ENCODE peak calls at places on chromosomes 3 and 15, in seven cellular contexts. G is heart right ventricle, M is mammary epithelial cell, E is astrocyte, L is epithelial cell of esophagus, F is GM12865, A is psoas muscle. O is an unnamed sample.

GRCh38 chr3:44914936-44915335 is 40.5 kb downstream of the TGM4 start:
- DNase-seq in G (no peak), M (no peak), E (no peak), L (peak; percentile 43), F (no peak), A (no peak), O (no peak)

GRCh38 chr3:51947215-51947900 is 5.2 kb downstream of the PARP3 start:
- DNase-seq in G (no peak), M (no peak), E (no peak), L (no peak), F (no peak), A (no peak), O (no peak)

GRCh38 chr15:67547836-67548531 is 5.5 kb downstream of the MAP2K5 start:
- DNase-seq in G (no peak), M (peak; percentile 9), E (peak; percentile 43), L (peak; percentile 40), F (no peak), A (no peak), O (no peak)

GRCh38 chr3:134874737-134875413 is 79.8 kb downstream of the EPHB1 start:
- DNase-seq in G (no peak), M (no peak), E (peak; percentile 2), L (no peak), F (peak; percentile 24), A (no peak), O (no peak)

GRCh38 chr3:27521179-27521871 is 37.1 kb upstream of the SLC4A7 start:
- DNase-seq in G (no peak), M (peak; percentile 88), E (peak; percentile 90), L (peak; percentile 97), F (no peak), A (no peak), O (no peak)

GRCh38 chr3:159796744-159797143 is 191.9 kb upstream of the IL12A start:
- DNase-seq in G (no peak), M (peak; percentile 81), E (peak; percentile 97), L (peak; percentile 59), F (no peak), A (no peak), O (no peak)

GRCh38 chr3:19885468-19885867 is 48.5 kb downstream of the EFHB start:
- DNase-seq in G (no peak), M (peak; percentile 13), E (peak; percentile 8), L (peak; percentile 48), F (peak; percentile 47), A (no peak), O (no peak)

GRCh38 chr3:139982404-139982803 is 47.4 kb downstream of the CLSTN2 start:
- DNase-seq in G (no peak), M (no peak), E (no peak), L (no peak), F (no peak), A (no peak), O (no peak)

GRCh38 chr15:80188293-80188692 is 35.5 kb downstream of the FAH start:
- DNase-seq in G (no peak), M (peak; percentile 35), E (no peak), L (peak; percentile 17), F (no peak), A (no peak), O (no peak)

GRCh38 chr3:129558772-129559564 is 16.0 kb downstream of the H1-8 start:
- DNase-seq in G (no peak), M (no peak), E (peak; percentile 59), L (no peak), F (peak; percentile 47), A (peak; percentile 61), O (no peak)

GRCh38 chr3:71536376-71536965 is 47.1 kb downstream of the FOXP1 start:
- DNase-seq in G (no peak), M (peak; percentile 51), E (peak; percentile 93), L (peak; percentile 34), F (no peak), A (no peak), O (no peak)
- H3K4me3 ChIP-seq in G (no peak overlapping the region), M (no peak overlapping the region), E (peak overlapping the region; percentile 40), L (no peak overlapping the region), F (no peak overlapping the region), A (no peak overlapping the region), O (no peak overlapping the region)

GRCh38 chr15:35061171-35062163 is 23.6 kb downstream of the NANOGP8 start:
- DNase-seq in G (no peak), M (no peak), E (peak; percentile 10), L (peak; percentile 79), F (no peak), A (no peak), O (no peak)
- TF ChIP-seq CTCF in G (no peak), M (no peak), E (no peak), L (no peak), F (no peak), A (no peak), O (no peak)

GRCh38 chr3:80087769-80088168 is 320.0 kb upstream of the ROBO1 start:
- DNase-seq in G (no peak), M (peak; percentile 42), E (peak; percentile 68), L (peak; percentile 57), F (no peak), A (no peak), O (no peak)
- H3K4me3 ChIP-seq in G (no peak overlapping the region), M (no peak overlapping the region), E (no peak overlapping the region), L (no peak overlapping the region), F (no peak overlapping the region), A (no peak overlapping the region), O (no peak overlapping the region)

GRCh38 chr3:187986514-187986934 is 167.4 kb upstream of the LPP start:
- DNase-seq in G (no peak), M (peak; percentile 95), E (peak; percentile 96), L (peak; percentile 93), F (no peak), A (peak; percentile 48), O (no peak)
- TF ChIP-seq CTCF in G (no peak), M (peak; percentile 24), E (no peak), L (no peak), F (no peak), A (no peak), O (no peak)

GRCh38 chr3:125107861-125108567 is 52.2 kb upstream of the HEG1 start:
- DNase-seq in G (no peak), M (peak; percentile 78), E (peak; percentile 95), L (peak; percentile 90), F (peak; percentile 88), A (no peak), O (no peak)
- H3K4me3 ChIP-seq in G (no peak overlapping the region), M (no peak overlapping the region), E (no peak overlapping the region), L (no peak overlapping the region), F (peak overlapping the region; percentile 79), A (no peak overlapping the region), O (no peak overlapping the region)

GRCh38 chr15:24919446-24919845 is 35.3 kb upstream of the SNRPN start:
- DNase-seq in G (no peak), M (no peak), E (no peak), L (peak; percentile 10), F (no peak), A (no peak), O (no peak)

GRCh38 chr15:24924621-24925020 is 30.2 kb upstream of the SNRPN start:
- DNase-seq in G (no peak), M (no peak), E (peak; percentile 1), L (no peak), F (no peak), A (no peak), O (no peak)

DNA sequence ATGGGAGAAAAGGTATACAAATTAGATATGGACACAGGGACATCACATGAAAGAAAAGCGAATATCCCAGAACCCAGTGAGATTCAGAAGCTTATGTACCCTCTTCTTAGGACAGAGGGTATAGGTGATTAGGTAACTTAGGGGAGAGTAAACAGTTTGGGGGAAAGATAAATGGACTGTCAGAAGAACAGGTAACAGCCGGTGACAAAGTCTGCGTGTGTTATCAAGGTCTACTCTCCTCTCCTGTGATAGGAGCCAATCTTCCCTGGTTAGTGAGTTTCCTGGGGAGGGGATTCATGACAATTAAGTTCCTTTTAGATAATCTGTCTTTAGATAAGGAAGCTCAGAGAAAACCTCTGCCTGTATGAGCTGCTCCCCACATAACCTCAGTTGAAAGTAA is 30.6 kb upstream of the SNRPN start:
- DNase-seq in G (no peak), M (no peak), E (no peak), L (no peak), F (no peak), A (no peak), O (no peak)
- TF ChIP-seq CTCF in G (no peak), M (no peak), E (no peak), L (no peak), F (no peak), A (no peak), O (no peak)

GRCh38 chr3:108090066-108090700 is 648 bp downstream of the CD47 start:
- DNase-seq in G (no peak), M (peak; percentile 62), E (peak; percentile 39), L (peak; percentile 33), F (peak; percentile 70), A (no peak), O (peak; percentile 81)

GRCh38 chr3:108090701-108091497 is at the start of gene CD47:
- DNase-seq in G (peak; percentile 98), M (peak; percentile 86), E (peak; percentile 77), L (peak; percentile 92), F (peak; percentile 95), A (peak; percentile 97), O (peak; percentile 93)

GRCh38 chr3:108088697-108089096 is 2.1 kb downstream of the CD47 start:
- DNase-seq in G (no peak), M (peak; percentile 44), E (peak; percentile 51), L (no peak), F (peak; percentile 82), A (no peak), O (no peak)

GRCh38 chr3:108088146-108088545 is 2.7 kb downstream of the CD47 start:
- DNase-seq in G (no peak), M (no peak), E (no peak), L (no peak), F (no peak), A (no peak), O (no peak)

GRCh38 chr3:108089544-108089943 is 1.3 kb downstream of the CD47 start:
- DNase-seq in G (no peak), M (peak; percentile 35), E (no peak), L (no peak), F (peak; percentile 18), A (no peak), O (no peak)
- H3K4me3 ChIP-seq in G (peak overlapping the region; percentile 73), M (peak overlapping the region; percentile 99), E (peak overlapping the region; percentile 81), L (peak overlapping the region; percentile 80), F (peak overlapping the region; percentile 96), A (peak overlapping the region; percentile 91), O (peak overlapping the region; percentile 91)

DNA sequence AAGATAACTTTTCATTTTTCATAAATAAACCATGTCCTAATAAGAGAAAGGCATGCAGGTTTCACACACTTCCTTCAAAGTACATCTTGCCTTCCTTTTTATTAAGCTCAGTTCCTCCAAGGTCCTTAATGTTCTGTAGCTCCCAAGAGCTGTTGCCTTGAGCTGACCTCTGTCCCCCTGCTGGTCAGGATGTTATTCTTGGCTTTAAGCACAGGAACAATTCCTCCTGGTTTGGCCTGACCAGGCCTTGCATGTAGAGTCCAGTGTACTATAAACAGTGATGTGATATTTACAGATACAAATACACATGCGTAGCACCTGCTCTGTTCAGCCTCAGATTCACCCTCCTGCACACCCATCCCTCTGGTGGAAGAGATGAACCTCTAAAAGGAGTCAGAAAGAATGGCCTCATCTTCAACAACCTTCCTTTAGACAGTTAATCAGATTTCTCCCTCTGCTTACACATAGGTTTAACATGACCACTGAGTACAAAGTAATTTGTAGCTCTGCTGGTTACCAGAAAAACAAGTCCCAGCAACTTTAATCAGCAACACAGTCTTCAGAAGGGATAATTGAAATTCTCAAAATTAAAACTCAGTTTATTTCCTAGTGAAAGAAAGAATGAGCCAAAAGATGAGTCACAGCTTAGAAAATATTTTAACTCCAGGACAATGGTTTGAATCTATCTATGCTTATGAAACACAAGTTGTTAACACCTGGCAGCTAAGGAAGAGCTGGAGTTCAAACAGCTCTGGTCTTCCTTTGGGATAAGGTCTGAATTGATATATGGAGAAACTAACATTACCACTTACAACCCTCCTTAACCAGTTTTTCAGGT is 46.5 kb downstream of the PTPN9 start:
- DNase-seq in G (peak; percentile 33), M (peak; percentile 51), E (peak; percentile 59), L (peak; percentile 66), F (peak; percentile 32), A (peak; percentile 76), O (peak; percentile 82)
- TF ChIP-seq CTCF in G (peak; percentile 56), M (peak; percentile 34), E (no peak), L (peak; percentile 25), F (peak; percentile 21), A (peak; percentile 45), O (no peak)